ENCODE peak calls at places on chromosomes 16 and 17, in five cellular contexts. R is NCI-H1930; X is stimulated activated CD8-positive, alpha-beta memory T cell treated with anti-CD3 and anti-CD28 coated beads, Interleukin-15, amount 100 ng/mL, for 1 hour; E is AG09319; M is T-helper 1 cell. W is an unnamed sample.

GRCh38 chr17:39014044-39014794 is 47.0 kb upstream of the FBXO47 start:
- DNase-seq in R (no peak), X (no peak), E (no peak), M (no peak), W (no peak)

GRCh38 chr17:65434251-65434650 is 127.2 kb downstream of the AXIN2 start:
- DNase-seq in R (no peak), X (no peak), E (no peak), M (no peak), W (no peak)

GRCh38 chr16:71600822-71601221 is 23.9 kb upstream of the TAT start:
- DNase-seq in R (no peak), X (no peak), E (no peak), M (no peak), W (no peak)

GRCh38 chr16:64933890-64934289 is 188.0 kb downstream of the CDH11 start:
- DNase-seq in R (no peak), X (no peak), E (no peak), M (no peak), W (no peak)

GRCh38 chr17:82332669-82333278 is 792 bp downstream of the SECTM1 start:
- DNase-seq in R (no peak), X (no peak), E (no peak), M (no peak), W (no peak)

GRCh38 chr16:17461951-17462729 is 8.6 kb downstream of the XYLT1 start:
- DNase-seq in R (no peak), X (no peak), E (no peak), M (no peak), W (no peak)

GRCh38 chr16:3235856-3236669 is 1.1 kb upstream of the ZNF200 start:
- DNase-seq in R (peak; percentile 41), X (no peak), E (no peak), M (peak; percentile 33), W (no peak)

GRCh38 chr16:85555549-85556455 is 57.3 kb upstream of the GSE1 start:
- DNase-seq in R (peak; percentile 39), X (no peak), E (no peak), M (no peak), W (no peak)

GRCh38 chr16:71746442-71747046 is 22.0 kb upstream of the PHLPP2 start:
- DNase-seq in R (no peak), X (no peak), E (no peak), M (no peak), W (no peak)

GRCh38 chr17:78411241-78411855 is 32.9 kb downstream of the PGS1 start:
- DNase-seq in R (no peak), X (no peak), E (no peak), M (no peak), W (no peak)

GRCh38 chr16:12639044-12639443 is 164.6 kb downstream of the CPPED1 start:
- DNase-seq in R (no peak), X (no peak), E (no peak), M (no peak), W (no peak)

GRCh38 chr17:79861371-79862216 is 22.4 kb upstream of the CBX4 start:
- DNase-seq in R (no peak), X (no peak), E (no peak), M (no peak), W (no peak)

GRCh38 chr16:12690024-12690423 is 113.7 kb downstream of the CPPED1 start:
- DNase-seq in R (no peak), X (no peak), E (no peak), M (no peak), W (no peak)

GRCh38 chr16:57444711-57445110 is 2.5 kb downstream of the CIAPIN1 start:
- DNase-seq in R (no peak), X (no peak), E (no peak), M (no peak), W (no peak)

GRCh38 chr17:61294777-61295176 is 104.9 kb upstream of the TBX2 start:
- DNase-seq in R (no peak), X (no peak), E (no peak), M (no peak), W (no peak)

GRCh38 chr17:19647697-19648474 is 665 bp upstream of the ALDH3A2 start:
- DNase-seq in R (no peak), X (peak; percentile 2), E (peak; percentile 25), M (no peak), W (no peak)

GRCh38 chr16:77789085-77789611 is 784 bp downstream of the VAT1L start:
- DNase-seq in R (no peak), X (no peak), E (no peak), M (no peak), W (no peak)

GRCh38 chr16:3771513-3771912 is 54.2 kb upstream of the TRAP1 start:
- DNase-seq in R (no peak), X (no peak), E (no peak), M (no peak), W (no peak)

GRCh38 chr16:82454566-82454965 is 172.2 kb upstream of the CDH13 start:
- DNase-seq in R (no peak), X (no peak), E (no peak), M (no peak), W (no peak)

GRCh38 chr17:41864498-41864836 is 756 bp downstream of the KLHL11 start:
- DNase-seq in R (no peak), X (no peak), E (no peak), M (no peak), W (no peak)

GRCh38 chr16:1427473-1428461 is 3.1 kb upstream of the PERCC1 start:
- DNase-seq in R (no peak), X (no peak), E (no peak), M (no peak), W (no peak)

GRCh38 chr17:9937164-9937835 is 32.2 kb upstream of the RCVRN start:
- DNase-seq in R (no peak), X (no peak), E (peak; percentile 38), M (no peak), W (no peak)

GRCh38 chr17:7318121-7318860 is 3.1 kb upstream of the GPS2 start:
- DNase-seq in R (no peak), X (no peak), E (no peak), M (no peak), W (no peak)

GRCh38 chr16:84514874-84515835 is 10.7 kb upstream of the MEAK7 start:
- DNase-seq in R (no peak), X (peak; percentile 57), E (no peak), M (peak; percentile 53), W (peak; percentile 61)

GRCh38 chr16:11621920-11622651 is 35.4 kb upstream of the LITAF start:
- DNase-seq in R (no peak), X (no peak), E (no peak), M (no peak), W (no peak)